ENCODE peak calls at places on chromosomes 16 and 17, in eight cellular contexts. B is GM23248; K is naive thymus-derived CD4-positive, alpha-beta T cell; F is pancreas; L is CD8-positive, alpha-beta T cell; Q is cardiac muscle cell; X is SJCRH30; U is stomach. P is an unnamed sample.

GRCh38 chr16:19294156-19294649 is 8.7 kb downstream of the CLEC19A start:
- DNase-seq in Q (no peak), X (no peak), U (no peak), L (no peak), B (no peak), F (no peak), K (no peak), P (no peak)

GRCh38 chr16:57003439-57004386 is 14.4 kb downstream of the NLRC5 start:
- DNase-seq in L (no peak), B (no peak), F (no peak), X (no peak), U (no peak), Q (no peak), K (no peak), P (no peak)

GRCh38 chr17:20981046-20981920 is 61.5 kb downstream of the USP22 start:
- DNase-seq in K (no peak), F (no peak), L (no peak), U (no peak), X (no peak), B (no peak), Q (no peak), P (peak; percentile 40)

GRCh38 chr17:61283043-61283442 is 116.6 kb upstream of the TBX2 start:
- DNase-seq in X (no peak), B (no peak), F (no peak), Q (no peak), U (no peak), K (no peak), L (no peak), P (no peak)

GRCh38 chr17:42750730-42751356 is 6.0 kb upstream of the EZH1 start:
- DNase-seq in Q (no peak), B (no peak), U (no peak), X (no peak), K (no peak), L (no peak), F (no peak), P (no peak)

GRCh38 chr17:21039839-21040575 is 2.8 kb downstream of the USP22 start:
- DNase-seq in K (peak; percentile 13), B (peak; percentile 74), X (peak; percentile 59), Q (peak; percentile 59), L (peak; percentile 28), F (no peak), U (no peak), P (no peak)

GRCh38 chr17:73376152-73376551 is 64.4 kb upstream of the CDC42EP4 start:
- DNase-seq in F (no peak), B (no peak), L (no peak), K (no peak), X (no peak), U (no peak), Q (no peak), P (no peak)

GRCh38 chr17:14805348-14805747 is 459.8 kb downstream of the PMP22 start:
- DNase-seq in Q (no peak), B (peak; percentile 16), U (no peak), X (no peak), F (no peak), L (no peak), K (no peak), P (peak; percentile 73)

GRCh38 chr16:10600792-10601443 is 20.5 kb upstream of the EMP2 start:
- DNase-seq in F (no peak), L (no peak), K (no peak), Q (no peak), X (no peak), B (peak; percentile 64), U (no peak), P (no peak)

GRCh38 chr17:17691468-17692263 is 10.4 kb downstream of the RAI1 start:
- DNase-seq in B (no peak), K (no peak), X (peak; percentile 61), L (no peak), F (no peak), Q (no peak), U (peak; percentile 47), P (no peak)

GRCh38 chr17:27078296-27078695 is 215.6 kb upstream of the WSB1 start:
- DNase-seq in B (no peak), K (no peak), L (no peak), U (no peak), X (no peak), Q (no peak), F (no peak), P (no peak)

DNA sequence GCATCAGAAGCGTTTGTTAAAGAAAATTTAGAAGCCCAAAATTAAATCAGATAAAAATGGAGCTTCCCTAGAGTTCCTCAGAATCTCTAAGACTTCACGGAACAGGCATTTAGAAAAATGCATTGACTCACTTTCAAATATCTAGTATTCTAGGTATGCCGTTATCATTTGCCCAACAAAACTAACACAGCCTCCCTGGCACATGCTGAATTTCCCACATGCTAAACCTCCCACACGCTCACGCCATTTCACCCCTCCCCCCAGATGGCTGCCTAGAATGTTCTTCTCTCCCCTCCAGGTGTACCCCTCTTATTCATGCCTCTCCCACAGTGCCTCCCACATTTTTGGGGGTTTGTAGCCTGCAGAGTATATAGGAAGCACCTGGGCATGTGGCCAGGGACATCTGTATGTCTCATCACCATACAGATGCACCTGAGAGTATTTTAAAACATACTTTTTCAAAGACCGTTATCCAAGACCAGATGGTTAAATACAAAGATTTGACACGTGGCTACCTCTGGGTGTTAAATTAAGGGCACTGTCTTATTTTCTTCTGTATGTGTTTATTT is 38.2 kb upstream of the ICAM2 start:
- DNase-seq in L (no peak), B (no peak), X (no peak), K (no peak), Q (no peak), F (peak; percentile 68), U (no peak), P (no peak)
- H3K4me1 ChIP-seq in L (peaks cover 13% of the 10 kb centered on the region), B (no peaks in the 10 kb centered on the region), X (no peaks in the 10 kb centered on the region), K (peaks cover 52% of the 10 kb centered on the region), Q (peaks cover 9% of the 10 kb centered on the region), F (peaks cover 47% of the 10 kb centered on the region), U (peaks cover 34% of the 10 kb centered on the region), P (no peaks in the 10 kb centered on the region)

GRCh38 chr17:80857721-80858171 is 133.9 kb upstream of the CHMP6 start:
- DNase-seq in K (no peak), L (no peak), U (no peak), X (no peak), Q (no peak), B (no peak), F (no peak), P (peak; percentile 54)

GRCh38 chr17:80854220-80854619 is 137.4 kb upstream of the CHMP6 start:
- DNase-seq in X (no peak), K (no peak), Q (no peak), L (no peak), F (no peak), B (no peak), U (no peak), P (no peak)

GRCh38 chr17:80856863-80857488 is 134.7 kb upstream of the CHMP6 start:
- DNase-seq in X (no peak), B (peak; percentile 27), L (no peak), F (no peak), Q (no peak), U (no peak), K (no peak), P (peak; percentile 44)

GRCh38 chr17:80855196-80855967 is 136.3 kb upstream of the CHMP6 start:
- DNase-seq in U (no peak), K (no peak), B (no peak), F (no peak), X (no peak), Q (no peak), L (no peak), P (peak; percentile 45)

DNA sequence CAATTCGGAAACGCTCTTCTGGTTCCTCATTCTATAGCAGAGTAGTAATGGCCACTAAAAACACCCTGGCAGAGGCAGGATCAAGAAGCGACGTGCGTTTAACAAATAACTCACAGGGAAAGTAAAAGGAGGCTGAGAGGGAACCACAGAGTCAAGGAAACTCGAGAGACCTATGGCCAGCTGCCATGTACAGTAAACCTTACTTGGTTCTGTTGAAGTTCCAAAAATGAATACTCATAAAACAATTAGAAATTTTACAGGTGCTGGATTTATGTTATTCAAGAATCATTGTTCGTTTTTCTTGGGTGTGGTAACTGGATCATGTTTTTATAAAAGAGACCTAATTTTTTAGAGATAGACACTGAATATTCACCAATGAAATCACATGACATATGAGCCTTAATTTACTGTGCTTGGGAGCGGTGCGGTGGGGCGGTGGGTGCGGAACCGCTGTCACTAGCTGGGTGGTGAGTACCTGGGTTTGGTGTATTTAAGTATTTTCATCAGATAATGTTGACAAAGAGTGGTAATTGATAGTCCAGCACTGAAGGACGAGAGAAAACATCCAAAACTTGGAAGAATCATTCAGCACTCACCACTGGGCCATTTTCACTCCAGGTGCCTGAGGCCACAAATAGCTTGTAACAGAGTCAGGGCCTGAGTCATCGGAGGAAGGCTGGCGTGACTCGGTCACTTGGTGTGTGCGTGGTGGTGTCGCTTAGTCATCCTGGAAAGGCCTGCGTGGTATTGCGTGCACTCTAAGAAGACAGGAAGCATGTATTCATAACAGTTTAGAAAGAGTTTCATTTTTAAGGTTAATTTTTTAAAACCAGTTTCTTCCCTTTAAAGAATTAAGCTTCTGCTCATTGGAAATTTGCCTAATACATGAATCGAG is 135.4 kb upstream of the CHMP6 start:
- DNase-seq in B (peak; percentile 99), X (peak; percentile 75), L (peak; percentile 63), U (peak; percentile 50), K (no peak), F (no peak), Q (no peak), P (peak; percentile 50)
- H3K27ac ChIP-seq in B (peak overlapping the region; percentile 98), X (peak overlapping the region; percentile 11), L (no peak overlapping the region), U (no peak overlapping the region), K (peak overlapping the region; percentile 19), F (no peak overlapping the region), Q (no peak overlapping the region), P (no peak overlapping the region)

GRCh38 chr16:35687781-35688180 is 2228.4 kb downstream of the TP53TG3F start:
- DNase-seq in K (no peak), F (no peak), X (no peak), U (no peak), B (no peak), Q (no peak), L (no peak), P (no peak)
- H3K9me3 ChIP-seq in K (no peaks in the 10 kb centered on the region), F (no peaks in the 10 kb centered on the region), X (no peaks in the 10 kb centered on the region), U (peaks cover 90% of the 10 kb centered on the region), B (no peaks in the 10 kb centered on the region), Q (no peaks in the 10 kb centered on the region), L (peaks cover 5% of the 10 kb centered on the region), P (peaks cover 90% of the 10 kb centered on the region)

GRCh38 chr17:77115510-77115909 is 25.3 kb upstream of the SEC14L1 start:
- DNase-seq in L (no peak), K (no peak), U (no peak), F (no peak), Q (no peak), X (no peak), B (no peak), P (no peak)

GRCh38 chr17:77110006-77110374 is 30.8 kb upstream of the SEC14L1 start:
- DNase-seq in K (no peak), B (peak; percentile 43), Q (no peak), L (no peak), U (no peak), F (no peak), X (no peak), P (no peak)

GRCh38 chr17:77115947-77116346 is 24.8 kb upstream of the SEC14L1 start:
- DNase-seq in X (no peak), U (no peak), L (no peak), K (no peak), Q (no peak), F (no peak), B (no peak), P (no peak)

GRCh38 chr17:77109159-77110005 is 31.4 kb upstream of the SEC14L1 start:
- DNase-seq in U (no peak), X (no peak), B (no peak), L (no peak), F (peak; percentile 3), K (no peak), Q (no peak), P (no peak)

GRCh38 chr17:77111916-77112315 is 28.9 kb upstream of the SEC14L1 start:
- DNase-seq in L (no peak), F (no peak), U (no peak), Q (no peak), B (no peak), K (no peak), X (no peak), P (no peak)
- H3K4me1 ChIP-seq in L (peaks cover 24% of the 10 kb centered on the region), F (peaks cover 10% of the 10 kb centered on the region), U (peaks cover 60% of the 10 kb centered on the region), Q (peaks cover 4% of the 10 kb centered on the region), B (peaks cover 22% of the 10 kb centered on the region), K (peaks cover 9% of the 10 kb centered on the region), X (peaks cover 6% of the 10 kb centered on the region), P (no peaks in the 10 kb centered on the region)